ENCODE peak calls at places on chromosomes 4 and X, in five cellular contexts. N is heart left ventricle, O is GM04504, C is activated T-helper 1 cell treated with Interleukin-2 at 50 U/mL for 16 hours, U is T-helper 2 cell. L is an unnamed sample.

GRCh38 chr4:72779256-72779655 is 210.2 kb upstream of the ADAMTS3 start:
- DNase-seq in O (peak), N (no peak), C (no peak), U (no peak), L (peak)

GRCh38 chrX:35726176-35726575 is 72.0 kb upstream of the MAGEB16 start:
- DNase-seq in U (no peak), N (no peak), C (no peak), O (peak), L (no peak)

GRCh38 chr4:20297246-20297645 is 45.5 kb downstream of the SLIT2 start:
- DNase-seq in O (no peak), N (no peak), C (no peak), U (no peak), L (no peak)

GRCh38 chr4:103306870-103307345 is 108.8 kb upstream of the CENPE start:
- DNase-seq in C (no peak), O (no peak), U (no peak), N (peak), L (no peak)

GRCh38 chr4:4752025-4752424 is 107.4 kb upstream of the MSX1 start:
- DNase-seq in O (no peak), C (no peak), U (no peak), N (no peak), L (no peak)

GRCh38 chrX:47232803-47233332 is at the start of gene USP11:
- DNase-seq in C (peak), N (peak), U (peak), O (no peak), L (no peak)

GRCh38 chr4:185399466-185399865 is 2.8 kb downstream of the ANKRD37 start:
- DNase-seq in C (no peak), U (no peak), O (no peak), N (no peak), L (no peak)

GRCh38 chr4:52659016-52659721 is at the start of gene USP46:
- DNase-seq in N (peak), C (peak), U (peak), O (peak), L (no peak)

GRCh38 chr4:86818211-86818610 is 31.0 kb downstream of the SLC10A6 start:
- DNase-seq in O (no peak), C (no peak), U (no peak), N (no peak), L (no peak)

GRCh38 chrX:68829594-68830485 is 1.0 kb downstream of the EFNB1 start:
- DNase-seq in N (no peak), U (peak), O (no peak), C (no peak), L (no peak)

GRCh38 chrX:17046478-17047097 is 100.1 kb downstream of the REPS2 start:
- DNase-seq in N (no peak), O (peak), C (no peak), U (no peak), L (no peak)

GRCh38 chrX:139200346-139200745 is 330.2 kb upstream of the F9 start:
- DNase-seq in U (no peak), O (no peak), N (no peak), C (no peak), L (no peak)

GRCh38 chr4:163332526-163333405 is at the start of gene NPY1R:
- DNase-seq in O (peak), C (no peak), U (no peak), N (peak), L (peak)

GRCh38 chrX:46965125-46965758 is 53.0 kb downstream of the JADE3 start:
- DNase-seq in N (no peak), C (no peak), O (no peak), U (no peak), L (no peak)

GRCh38 chr4:23423540-23423939 is 466.3 kb downstream of the PPARGC1A start:
- DNase-seq in U (no peak), C (no peak), O (no peak), N (no peak), L (no peak)

GRCh38 chr4:158996669-158997074 is 106.2 kb upstream of the RAPGEF2 start:
- DNase-seq in N (no peak), C (no peak), U (no peak), O (peak), L (peak)

GRCh38 chrX:68589372-68589753 is 58.1 kb upstream of the STARD8 start:
- DNase-seq in N (no peak), C (no peak), U (no peak), O (no peak), L (no peak)

GRCh38 chr4:3128976-3129375 is 54.5 kb downstream of the HTT start:
- DNase-seq in N (no peak), C (no peak), O (no peak), U (no peak), L (no peak)

GRCh38 chr4:7811536-7812190 is 128.0 kb downstream of the AFAP1 start:
- DNase-seq in N (peak), O (no peak), U (no peak), C (no peak), L (no peak)

GRCh38 chr4:144295286-144295995 is 154.9 kb upstream of the GYPA start:
- DNase-seq in C (no peak), O (no peak), U (no peak), N (no peak), L (no peak)

GRCh38 chr4:145154573-145154972 is 25.8 kb downstream of the OTUD4 start:
- DNase-seq in N (no peak), U (no peak), C (no peak), O (no peak), L (no peak)

GRCh38 chr4:40232610-40233009 is 35.8 kb downstream of the RHOH start:
- DNase-seq in C (no peak), O (no peak), N (no peak), U (no peak), L (no peak)

GRCh38 chr4:151204925-151205524 is 71.9 kb upstream of the PRSS48 start:
- DNase-seq in N (no peak), C (no peak), U (no peak), O (no peak), L (no peak)

GRCh38 chr4:183443609-183444148 is 757 bp upstream of the CDKN2AIP start:
- DNase-seq in O (peak), U (no peak), N (no peak), C (no peak), L (peak)

GRCh38 chr4:169492436-169493163 is 119.8 kb downstream of the NEK1 start:
- DNase-seq in O (peak), C (no peak), N (no peak), U (no peak), L (no peak)

GRCh38 chr4:13386405-13387107 is 97.6 kb downstream of the RAB28 start:
- DNase-seq in C (no peak), O (no peak), N (no peak), U (no peak), L (no peak)

GRCh38 chrX:102658551-102658950 is 7.3 kb downstream of the GPRASP1 start:
- DNase-seq in N (no peak), C (no peak), U (no peak), O (no peak), L (no peak)

GRCh38 chr4:75036046-75036445 is 103.1 kb downstream of the PARM1 start:
- DNase-seq in N (no peak), O (no peak), C (no peak), U (no peak), L (no peak)

GRCh38 chrX:13376857-13377441 is 57.1 kb upstream of the ATXN3L start:
- DNase-seq in O (peak), C (no peak), U (no peak), N (no peak), L (peak)

GRCh38 chr4:137510866-137511265 is 21.4 kb downstream of the PCDH18 start:
- DNase-seq in N (no peak), U (no peak), O (peak), C (no peak), L (peak)